ENCODE peak calls at places on chromosomes 3 and 15, in nine cellular contexts. H, R, Z, C, S, K, N, O and F are unnamed samples.

GRCh38 chr3:194043516-194043915 is 92.4 kb upstream of the HES1 start:
- DNase-seq in H (no peak), R (peak; percentile 44), Z (no peak), C (no peak), S (no peak), K (no peak), N (peak; percentile 56), O (no peak), F (no peak)

GRCh38 chr3:124999897-125000296 is 55.9 kb downstream of the HEG1 start:
- DNase-seq in H (no peak), R (no peak), Z (no peak), C (no peak), S (no peak), K (no peak), N (no peak), O (no peak), F (no peak)

GRCh38 chr3:110750201-110750600 is 321.4 kb upstream of the NECTIN3 start:
- DNase-seq in H (no peak), R (no peak), Z (no peak), C (no peak), S (no peak), K (no peak), N (no peak), O (no peak), F (no peak)

GRCh38 chr15:52783191-52783829 is 6.8 kb downstream of the ONECUT1 start:
- DNase-seq in H (no peak), R (peak; percentile 68), Z (no peak), C (no peak), S (no peak), K (no peak), N (no peak), O (no peak), F (no peak)

GRCh38 chr3:25454411-25454927 is 26.4 kb downstream of the RARB start:
- DNase-seq in H (no peak), R (no peak), Z (no peak), C (no peak), S (no peak), K (no peak), N (no peak), O (no peak), F (no peak)

GRCh38 chr3:190217081-190217480 is 96.4 kb upstream of the P3H2 start:
- DNase-seq in H (no peak), R (no peak), Z (no peak), C (no peak), S (no peak), K (no peak), N (peak; percentile 86), O (no peak), F (no peak)

GRCh38 chr15:65059369-65059750 is 8.4 kb downstream of the RASL12 start:
- DNase-seq in H (no peak), R (no peak), Z (no peak), C (no peak), S (no peak), K (no peak), N (no peak), O (no peak), F (no peak)

GRCh38 chr3:135994708-135995335 is 29.3 kb downstream of the PPP2R3A start:
- DNase-seq in H (no peak), R (no peak), Z (no peak), C (no peak), S (no peak), K (no peak), N (no peak), O (no peak), F (no peak)

DNA sequence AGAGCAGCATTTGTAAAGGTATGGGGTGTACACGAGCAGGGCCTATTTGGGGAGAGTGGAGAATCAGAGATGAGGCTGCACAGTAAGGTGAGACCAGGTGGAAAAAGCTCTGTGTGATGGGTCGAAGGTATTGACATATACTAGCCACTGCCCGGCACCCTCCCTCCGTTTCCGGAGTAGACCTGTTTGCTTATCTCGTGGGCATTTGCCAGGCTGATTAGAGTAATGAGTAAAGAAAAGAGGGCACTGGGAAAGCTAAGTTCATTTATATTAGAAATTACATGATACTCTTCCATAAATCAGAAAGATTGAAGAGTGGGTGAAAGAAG is 46.2 kb upstream of the ATG7 start:
- DNase-seq in H (peak; percentile 73), R (no peak), Z (no peak), C (peak; percentile 82), S (no peak), K (no peak), N (no peak), O (no peak), F (peak; percentile 87)
- H3K4me3 ChIP-seq in H (peak overlapping the region; percentile 13), R (no peak overlapping the region), Z (no peak overlapping the region), C (peak overlapping the region; percentile 22), S (no peak overlapping the region), K (no peak overlapping the region), N (peak overlapping the region; percentile 37), O (no peak overlapping the region), F (peak overlapping the region; percentile 41)

GRCh38 chr15:92821491-92822116 is 78.5 kb upstream of the CHD2 start:
- DNase-seq in H (no peak), R (no peak), Z (no peak), C (no peak), S (peak; percentile 9), K (no peak), N (peak; percentile 84), O (no peak), F (no peak)

GRCh38 chr15:92820233-92821021 is 79.7 kb upstream of the CHD2 start:
- DNase-seq in H (peak; percentile 95), R (peak; percentile 96), Z (peak; percentile 92), C (peak; percentile 95), S (peak; percentile 90), K (peak; percentile 87), N (peak; percentile 95), O (peak; percentile 94), F (peak; percentile 94)

GRCh38 chr15:92817339-92817886 is 82.7 kb upstream of the CHD2 start:
- DNase-seq in H (peak; percentile 62), R (no peak), Z (no peak), C (no peak), S (no peak), K (no peak), N (no peak), O (no peak), F (peak; percentile 75)

GRCh38 chr15:92819312-92820232 is 80.6 kb upstream of the CHD2 start:
- DNase-seq in H (no peak), R (no peak), Z (no peak), C (no peak), S (no peak), K (no peak), N (peak; percentile 40), O (no peak), F (peak; percentile 28)

GRCh38 chr15:92818658-92819311 is 81.3 kb upstream of the CHD2 start:
- DNase-seq in H (no peak), R (no peak), Z (no peak), C (no peak), S (no peak), K (no peak), N (peak; percentile 30), O (no peak), F (no peak)
- H3K4me3 ChIP-seq in H (no peak overlapping the region), R (no peak overlapping the region), Z (no peak overlapping the region), C (no peak overlapping the region), S (peak overlapping the region; percentile 6), K (peak overlapping the region; percentile 86), N (peak overlapping the region; percentile 32), O (no peak overlapping the region), F (no peak overlapping the region)

GRCh38 chr3:122063908-122064307 is 8.7 kb downstream of the CD86 start:
- DNase-seq in H (no peak), R (no peak), Z (no peak), C (no peak), S (no peak), K (no peak), N (no peak), O (no peak), F (no peak)

GRCh38 chr3:122067214-122067550 is 12.0 kb downstream of the CD86 start:
- DNase-seq in H (no peak), R (no peak), Z (no peak), C (no peak), S (no peak), K (no peak), N (no peak), O (no peak), F (no peak)

GRCh38 chr3:122066331-122067213 is 11.4 kb downstream of the CD86 start:
- DNase-seq in H (no peak), R (no peak), Z (no peak), C (no peak), S (no peak), K (no peak), N (no peak), O (no peak), F (no peak)

GRCh38 chr3:122064318-122064717 is 9.2 kb downstream of the CD86 start:
- DNase-seq in H (no peak), R (no peak), Z (no peak), C (no peak), S (no peak), K (no peak), N (no peak), O (no peak), F (no peak)

DNA sequence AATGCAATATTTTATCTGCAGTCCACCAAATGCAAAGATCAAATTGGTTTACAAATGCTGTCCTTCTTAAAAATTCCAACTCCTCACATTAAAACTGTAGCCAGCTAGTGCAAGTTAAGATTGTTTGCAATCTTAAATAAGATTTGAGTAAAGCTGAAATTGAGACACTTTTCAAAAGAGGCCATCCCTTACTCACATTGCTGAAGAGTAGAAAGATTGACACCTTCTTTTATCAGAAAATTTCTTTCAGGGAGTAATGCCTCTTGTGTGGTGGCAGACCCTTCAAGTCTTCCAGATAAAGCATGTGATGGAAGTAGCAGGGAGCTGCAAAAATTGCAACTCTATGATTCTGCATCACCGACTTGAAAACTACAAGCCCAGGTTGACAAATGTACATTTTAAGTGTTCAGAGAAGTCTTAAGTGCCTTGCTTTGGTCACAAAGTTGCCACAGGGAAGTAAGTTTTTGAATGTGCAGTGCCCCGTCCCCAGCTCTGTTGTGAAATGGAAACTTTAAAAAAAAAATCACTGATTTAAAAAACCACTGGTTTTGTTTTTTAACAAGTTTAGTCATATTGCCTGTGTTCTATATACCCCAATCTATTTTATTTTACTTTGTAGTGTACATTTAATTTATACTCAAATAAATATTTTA is 12.6 kb downstream of the CD86 start:
- DNase-seq in H (no peak), R (no peak), Z (no peak), C (no peak), S (no peak), K (no peak), N (no peak), O (no peak), F (no peak)
- H3K4me3 ChIP-seq in H (no peak overlapping the region), R (no peak overlapping the region), Z (no peak overlapping the region), C (no peak overlapping the region), S (no peak overlapping the region), K (no peak overlapping the region), N (no peak overlapping the region), O (no peak overlapping the region), F (no peak overlapping the region)

GRCh38 chr3:129592362-129593150 is 13.9 kb downstream of the PLXND1 start:
- DNase-seq in H (peak; percentile 76), R (peak; percentile 61), Z (peak; percentile 83), C (peak; percentile 67), S (peak; percentile 77), K (no peak), N (no peak), O (peak; percentile 91), F (no peak)

GRCh38 chr3:129593595-129594339 is 12.7 kb downstream of the PLXND1 start:
- DNase-seq in H (peak; percentile 75), R (no peak), Z (peak; percentile 71), C (no peak), S (no peak), K (peak; percentile 62), N (no peak), O (no peak), F (peak; percentile 50)

GRCh38 chr3:129591932-129592331 is 14.5 kb downstream of the PLXND1 start:
- DNase-seq in H (no peak), R (no peak), Z (no peak), C (no peak), S (no peak), K (no peak), N (no peak), O (no peak), F (no peak)

GRCh38 chr3:129594907-129595390 is 11.5 kb downstream of the PLXND1 start:
- DNase-seq in H (no peak), R (no peak), Z (no peak), C (no peak), S (no peak), K (no peak), N (no peak), O (no peak), F (no peak)

DNA sequence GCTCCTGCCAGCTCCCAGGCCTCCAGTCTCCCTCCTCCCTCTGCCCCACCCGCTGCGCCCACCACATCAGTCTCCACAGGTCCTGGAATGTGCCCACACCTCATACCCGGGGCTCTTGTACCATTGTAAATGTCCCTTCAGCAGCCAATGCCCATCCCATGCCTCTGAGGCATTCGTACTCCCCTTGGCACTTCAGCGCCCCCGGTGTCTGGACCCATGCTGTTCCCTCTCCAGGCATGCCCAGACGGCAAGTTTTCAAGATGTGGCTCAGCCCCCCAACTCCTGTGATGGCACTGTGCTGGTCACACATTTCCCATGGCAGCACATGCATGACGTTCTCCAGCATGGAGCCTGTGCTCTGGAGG is 13.3 kb downstream of the PLXND1 start:
- DNase-seq in H (no peak), R (no peak), Z (no peak), C (no peak), S (no peak), K (no peak), N (no peak), O (no peak), F (no peak)
- H3K4me3 ChIP-seq in H (no peak overlapping the region), R (no peak overlapping the region), Z (no peak overlapping the region), C (no peak overlapping the region), S (no peak overlapping the region), K (no peak overlapping the region), N (no peak overlapping the region), O (peak overlapping the region; percentile 4), F (no peak overlapping the region)